ENCODE peak calls at places on chromosomes 5 and 9, in four cellular contexts. E is HepG2, A is GM12878, X is K562. J is an unnamed sample. For H3K4me1 and H4K20me1, the result is how much of the 10 kb centered on the place peaks cover.

GRCh38 chr5:163682226-163682625 is 176.8 kb downstream of the MAT2B start:
- DNase-seq in A (no peak), E (no peak), X (no peak), J (no peak)

GRCh38 chr5:132876020-132876759 is 2.7 kb downstream of the LEAP2 start:
- DNase-seq in A (no peak), X (no peak), E (no peak), J (peak)

GRCh38 chr5:9239071-9239470 is 306.8 kb downstream of the SEMA5A start:
- DNase-seq in A (no peak), E (no peak), X (no peak), J (peak)

GRCh38 chr9:26131891-26132290 is 453.6 kb upstream of the TUSC1 start:
- DNase-seq in E (no peak), A (no peak), X (no peak), J (peak)

GRCh38 chr5:73828465-73828864 is 202.5 kb downstream of the ARHGEF28 start:
- DNase-seq in X (no peak), E (no peak), A (no peak), J (no peak)

GRCh38 chr5:176441921-176442323 is 6.3 kb upstream of the FAF2 start:
- DNase-seq in X (peak), E (peak), A (no peak), J (peak)

GRCh38 chr5:9347541-9348295 is 198.2 kb downstream of the SEMA5A start:
- DNase-seq in E (no peak), X (no peak), A (no peak), J (no peak)

GRCh38 chr5:13606051-13606450 is 338.4 kb downstream of the DNAH5 start:
- DNase-seq in A (no peak), X (no peak), E (no peak), J (peak)

GRCh38 chr9:107711528-107711927 is 222.0 kb upstream of the KLF4 start:
- DNase-seq in E (no peak), X (no peak), A (no peak), J (peak)

GRCh38 chr9:89743576-89744254 is 138.9 kb downstream of the GADD45G start:
- DNase-seq in E (no peak), X (no peak), A (peak), J (no peak)

GRCh38 chr9:26975728-26976707 is 19.8 kb downstream of the IFT74 start:
- DNase-seq in E (peak), X (peak), A (no peak), J (peak)

GRCh38 chr9:94866770-94867169 is 140.3 kb downstream of the AOPEP start:
- DNase-seq in A (no peak), X (no peak), E (no peak), J (peak)
- H3K4me1 ChIP-seq in A (under half), X (under half), E (under half), J (under half)

DNA sequence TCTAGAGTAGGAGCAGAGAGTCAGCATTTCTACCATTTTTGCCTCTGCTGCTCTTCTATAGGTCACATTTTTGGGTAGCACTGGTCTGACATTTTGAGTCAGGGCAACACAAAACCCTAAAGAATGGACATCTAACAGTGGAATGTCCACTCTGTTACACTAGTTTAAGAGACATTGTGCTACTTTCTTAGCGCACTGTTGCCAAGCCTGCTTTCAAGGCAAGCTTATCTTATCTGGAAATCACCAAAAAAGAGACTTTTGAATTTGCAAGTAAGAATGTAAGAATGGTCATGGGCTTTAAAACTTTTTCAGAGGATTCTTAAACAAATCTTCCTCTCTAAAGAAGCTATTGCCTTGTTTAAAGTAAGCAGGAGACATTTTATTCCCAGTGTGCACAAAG is 73.0 kb upstream of the STARD4 start:
- DNase-seq in E (no peak), X (no peak), A (no peak), J (no peak)
- TF ChIP-seq BHLHE40 in E (no peak), X (no peak), A (no peak), J (no peak)

DNA sequence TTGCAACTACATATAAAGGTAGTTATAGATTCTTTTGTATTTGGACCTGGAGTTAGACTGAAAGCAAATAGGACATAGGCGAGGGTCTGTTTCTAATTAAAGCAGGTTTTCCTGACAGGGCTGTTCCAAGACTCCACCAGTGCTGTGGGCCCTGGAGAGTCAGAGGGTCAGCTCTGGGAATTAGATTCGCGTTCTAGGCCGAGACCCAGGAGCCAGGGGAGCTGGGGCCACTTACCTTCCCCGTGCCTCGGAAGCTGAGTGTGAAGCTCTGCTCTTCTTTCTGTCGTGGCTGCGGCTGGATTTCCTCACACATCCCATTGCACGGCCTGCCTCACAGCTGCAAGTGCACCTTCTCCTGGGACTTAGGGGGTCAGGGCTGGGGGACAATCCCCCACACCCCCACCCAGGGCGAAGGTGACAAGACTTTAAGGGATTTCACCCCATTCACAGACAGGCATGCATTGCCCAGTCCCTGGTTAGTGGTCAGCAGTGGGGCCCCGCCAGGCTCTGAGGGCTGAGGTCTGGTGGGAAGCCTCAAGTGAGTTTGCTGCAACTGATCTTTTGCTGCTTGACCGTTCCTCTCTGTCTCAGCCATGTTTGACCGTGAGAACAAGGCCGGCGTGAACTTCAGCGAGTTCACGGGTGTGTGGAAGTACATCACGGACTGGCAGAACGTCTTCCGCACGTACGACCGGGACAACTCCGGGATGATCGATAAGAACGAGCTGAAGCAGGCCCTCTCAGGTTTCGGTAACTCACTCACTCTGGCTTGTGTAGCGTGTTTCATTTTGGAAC is 15.3 kb upstream of the AHRR start:
- DNase-seq in X (no peak), E (no peak), A (no peak), J (no peak)
- H4K20me1 ChIP-seq in X (under half), E (under half), A (under half), J (half or more)

GRCh38 chr9:124267271-124267807 is 9.6 kb downstream of the NEK6 start:
- DNase-seq in X (no peak), E (no peak), A (no peak), J (peak)
- H3K4me1 ChIP-seq in X (under half), E (half or more), A (under half), J (half or more)

GRCh38 chr9:121958530-121958929 is 134.6 kb downstream of the TTLL11 start:
- DNase-seq in X (no peak), A (no peak), E (no peak), J (peak)
- TF ChIP-seq BHLHE40 in X (no peak), A (no peak), E (no peak), J (no peak)

GRCh38 chr5:98787131-98787719 is 13.8 kb downstream of the RGMB start:
- DNase-seq in E (no peak), A (no peak), X (no peak), J (no peak)
- H4K20me1 ChIP-seq in E (under half), A (under half), X (under half), J (half or more)

DNA sequence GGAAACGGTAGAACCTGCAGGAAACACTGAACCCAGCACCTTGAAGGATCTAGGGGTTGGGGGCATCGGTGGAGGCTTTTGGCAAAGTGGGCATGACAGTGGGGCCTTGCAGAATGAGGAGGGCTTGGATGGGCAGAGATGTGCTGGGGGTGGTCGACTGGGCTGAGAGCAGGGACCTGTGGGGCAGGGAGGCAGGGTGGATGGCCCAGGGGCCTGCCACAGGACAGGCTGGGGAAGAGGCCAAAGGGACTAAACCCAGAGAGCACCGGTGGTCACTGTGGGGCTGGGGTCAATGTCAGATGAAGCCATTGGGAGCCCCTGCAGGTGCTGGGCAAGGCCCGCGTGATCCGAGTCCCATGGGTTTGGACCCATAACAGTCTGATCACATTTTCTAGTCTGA is 175.3 kb downstream of the DAB2IP start:
- DNase-seq in E (no peak), A (no peak), X (no peak), J (no peak)
- H3K4me1 ChIP-seq in E (under half), A (under half), X (under half), J (under half)

GRCh38 chr5:116303810-116304209 is 219.0 kb downstream of the COMMD10 start:
- DNase-seq in E (no peak), A (no peak), X (no peak), J (no peak)
- TF ChIP-seq BHLHE40 in E (no peak), A (no peak), X (no peak), J (no peak)

GRCh38 chr5:126801174-126801991 is 24.4 kb downstream of the LMNB1 start:
- DNase-seq in A (no peak), E (no peak), X (no peak), J (no peak)
- H4K20me1 ChIP-seq in A (under half), E (under half), X (under half), J (under half)

GRCh38 chr5:96340357-96340756 is 92.7 kb downstream of the PCSK1 start:
- DNase-seq in X (no peak), E (no peak), A (no peak), J (no peak)
- H3K4me1 ChIP-seq in X (under half), E (half or more), A (under half), J (under half)